ENCODE peak calls at places on chromosomes 6 and 20, in eight cellular contexts. N is lower lobe of right lung; O is WTC11; Z is dermis blood vessel endothelial cell; H is left ventricle myocardium superior; J is EL; W is stimulated activated CD4-positive, alpha-beta T cell treated with anti-CD3 and anti-CD28 coated beads, Interleukin-4, amount 100 ng/mL, for 4 hours; C is HL-60. D is an unnamed sample.
A peak's percentile ranks its signal among the peaks of the same experiment; 100 is the strongest.

GRCh38 chr20:46012926-46013825 is 4.5 kb downstream of the MMP9 start:
- DNase-seq in N (no peak), O (no peak), Z (no peak), H (no peak), J (no peak), W (no peak), C (no peak), D (no peak)

GRCh38 chr20:21529863-21530262 is 16.0 kb upstream of the NKX2-2 start:
- DNase-seq in N (no peak), O (no peak), Z (peak; percentile 27), H (no peak), J (no peak), W (no peak), C (no peak), D (peak; percentile 59)

GRCh38 chr6:32146687-32147086 is 5.1 kb downstream of the PRRT1 start:
- DNase-seq in N (no peak), O (no peak), Z (no peak), H (no peak), J (no peak), W (no peak), C (no peak), D (peak; percentile 69)

GRCh38 chr20:22908437-22908836 is 126.7 kb upstream of the SSTR4 start:
- DNase-seq in N (no peak), O (peak; percentile 17), Z (peak; percentile 6), H (no peak), J (no peak), W (no peak), C (no peak), D (peak; percentile 39)

GRCh38 chr6:44305200-44305725 is 7.9 kb downstream of the AARS2 start:
- DNase-seq in N (no peak), O (no peak), Z (no peak), H (no peak), J (no peak), W (no peak), C (no peak), D (no peak)

GRCh38 chr6:87870606-87871005 is 168.6 kb upstream of the AKIRIN2 start:
- DNase-seq in N (no peak), O (no peak), Z (no peak), H (no peak), J (no peak), W (no peak), C (no peak), D (no peak)

GRCh38 chr6:160424256-160424655 is 76.1 kb downstream of the SLC22A3 start:
- DNase-seq in N (no peak), O (no peak), Z (no peak), H (no peak), J (no peak), W (no peak), C (no peak), D (no peak)

GRCh38 chr6:136059308-136059707 is 190.8 kb downstream of the MTFR2 start:
- DNase-seq in N (no peak), O (no peak), Z (no peak), H (peak; percentile 50), J (no peak), W (no peak), C (no peak), D (no peak)

GRCh38 chr6:90347411-90347841 is 50.8 kb upstream of the BACH2 start:
- DNase-seq in N (no peak), O (no peak), Z (no peak), H (no peak), J (no peak), W (no peak), C (no peak), D (no peak)

GRCh38 chr6:13517116-13517515 is 29.7 kb upstream of the GFOD1 start:
- DNase-seq in N (no peak), O (no peak), Z (peak; percentile 59), H (no peak), J (peak; percentile 57), W (no peak), C (no peak), D (no peak)

GRCh38 chr20:58649288-58650180 is 1.5 kb upstream of the STX16 start:
- DNase-seq in N (peak; percentile 61), O (peak; percentile 51), Z (peak; percentile 36), H (peak; percentile 60), J (peak; percentile 14), W (no peak), C (no peak), D (peak; percentile 58)

GRCh38 chr6:4545929-4546328 is 230.3 kb upstream of the CDYL start:
- DNase-seq in N (no peak), O (no peak), Z (no peak), H (no peak), J (no peak), W (no peak), C (no peak), D (no peak)

GRCh38 chr20:34768105-34768504 is 57.3 kb downstream of the NCOA6 start:
- DNase-seq in N (no peak), O (no peak), Z (peak; percentile 45), H (no peak), J (peak; percentile 95), W (no peak), C (no peak), D (no peak)

GRCh38 chr6:144283781-144284473 is 1.2 kb upstream of the UTRN start:
- DNase-seq in N (no peak), O (no peak), Z (peak; percentile 54), H (no peak), J (peak; percentile 48), W (no peak), C (peak; percentile 13), D (peak; percentile 42)

GRCh38 chr6:42974919-42975505 is 4.0 kb downstream of the PEX6 start:
- DNase-seq in N (no peak), O (no peak), Z (no peak), H (no peak), J (no peak), W (no peak), C (no peak), D (no peak)

GRCh38 chr6:131372535-131372934 is 200.5 kb upstream of the ARG1 start:
- DNase-seq in N (no peak), O (no peak), Z (no peak), H (no peak), J (peak; percentile 39), W (no peak), C (no peak), D (no peak)

GRCh38 chr20:14446446-14446845 is 109.0 kb upstream of the FLRT3 start:
- DNase-seq in N (no peak), O (no peak), Z (no peak), H (no peak), J (no peak), W (no peak), C (no peak), D (no peak)

GRCh38 chr20:24746351-24746685 is 202.8 kb upstream of the CST7 start:
- DNase-seq in N (peak; percentile 69), O (peak; percentile 22), Z (no peak), H (no peak), J (no peak), W (no peak), C (no peak), D (no peak)

GRCh38 chr6:137754366-137754765 is 112.7 kb upstream of the TNFAIP3 start:
- DNase-seq in N (no peak), O (no peak), Z (no peak), H (no peak), J (no peak), W (no peak), C (no peak), D (no peak)

GRCh38 chr6:45666844-45667243 is 289.1 kb upstream of the SUPT3H start:
- DNase-seq in N (no peak), O (no peak), Z (no peak), H (no peak), J (no peak), W (no peak), C (no peak), D (no peak)

GRCh38 chr6:144140859-144141258 is 9.5 kb upstream of the STX11 start:
- DNase-seq in N (no peak), O (no peak), Z (no peak), H (no peak), J (no peak), W (no peak), C (no peak), D (no peak)

GRCh38 chr6:110652520-110652919 is 162.7 kb downstream of the CDK19 start:
- DNase-seq in N (no peak), O (no peak), Z (no peak), H (no peak), J (no peak), W (no peak), C (no peak), D (no peak)

GRCh38 chr20:31839782-31840487 is 5.5 kb downstream of the FOXS1 start:
- DNase-seq in N (no peak), O (no peak), Z (peak; percentile 34), H (no peak), J (peak; percentile 47), W (no peak), C (no peak), D (no peak)

GRCh38 chr20:40977218-40977617 is 51.4 kb upstream of the TOP1 start:
- DNase-seq in N (no peak), O (no peak), Z (no peak), H (no peak), J (no peak), W (no peak), C (no peak), D (no peak)

GRCh38 chr6:25717856-25718740 is 36.4 kb upstream of the SLC17A4 start:
- DNase-seq in N (no peak), O (no peak), Z (peak; percentile 65), H (no peak), J (peak; percentile 29), W (no peak), C (peak; percentile 2), D (peak; percentile 60)

GRCh38 chr6:31965700-31966099 is 6.2 kb downstream of the DXO start:
- DNase-seq in N (no peak), O (no peak), Z (no peak), H (no peak), J (no peak), W (no peak), C (no peak), D (no peak)

GRCh38 chr20:3396492-3396891 is 11.0 kb downstream of the DNAAF9 start:
- DNase-seq in N (no peak), O (no peak), Z (no peak), H (no peak), J (no peak), W (no peak), C (no peak), D (no peak)

D was measured in GM23338.